ENCODE peak calls at places on chromosome 16, in five cellular contexts. One of them, this sample, is unnamed.

GRCh38 chr16:15532825-15533224 is 98.4 kb downstream of the BMERB1 start:
- DNase-seq in caudate nucleus: no peak
- DNase-seq in CD4-positive, alpha-beta T cell: no peak
- DNase-seq in AG04450: no peak
- DNase-seq in cardiac muscle cell: no peak
- DNase-seq in this sample: no peak

GRCh38 chr16:51577621-51578303 is 426.7 kb upstream of the SALL1 start:
- DNase-seq in caudate nucleus: no peak
- DNase-seq in CD4-positive, alpha-beta T cell: no peak
- DNase-seq in AG04450: no peak
- DNase-seq in cardiac muscle cell: no peak
- DNase-seq in this sample: no peak

GRCh38 chr16:55257971-55258613 is 65.9 kb upstream of the IRX6 start:
- DNase-seq in caudate nucleus: no peak
- DNase-seq in CD4-positive, alpha-beta T cell: no peak
- DNase-seq in AG04450: no peak
- DNase-seq in cardiac muscle cell: peak
- DNase-seq in this sample: peak

GRCh38 chr16:22673463-22673862 is 140.5 kb upstream of the HS3ST2 start:
- DNase-seq in caudate nucleus: no peak
- DNase-seq in CD4-positive, alpha-beta T cell: no peak
- DNase-seq in AG04450: no peak
- DNase-seq in cardiac muscle cell: no peak
- DNase-seq in this sample: no peak

GRCh38 chr16:76910931-76911330 is 280.1 kb upstream of the MON1B start:
- DNase-seq in caudate nucleus: no peak
- DNase-seq in CD4-positive, alpha-beta T cell: no peak
- DNase-seq in AG04450: peak
- DNase-seq in cardiac muscle cell: peak
- DNase-seq in this sample: no peak

GRCh38 chr16:57764006-57764340 is 28.4 kb downstream of the KATNB1 start:
- DNase-seq in caudate nucleus: no peak
- DNase-seq in CD4-positive, alpha-beta T cell: no peak
- DNase-seq in AG04450: no peak
- DNase-seq in cardiac muscle cell: no peak
- DNase-seq in this sample: no peak

GRCh38 chr16:50154369-50154947 is 1.4 kb downstream of the TENT4B start:
- DNase-seq in caudate nucleus: no peak
- DNase-seq in CD4-positive, alpha-beta T cell: no peak
- DNase-seq in AG04450: no peak
- DNase-seq in cardiac muscle cell: peak
- DNase-seq in this sample: no peak

GRCh38 chr16:11841026-11841425 is 10.3 kb downstream of the RSL1D1 start:
- DNase-seq in caudate nucleus: no peak
- DNase-seq in CD4-positive, alpha-beta T cell: no peak
- DNase-seq in AG04450: no peak
- DNase-seq in cardiac muscle cell: no peak
- DNase-seq in this sample: no peak

GRCh38 chr16:47043970-47044684 is 70.7 kb upstream of the DNAJA2 start:
- DNase-seq in caudate nucleus: no peak
- DNase-seq in CD4-positive, alpha-beta T cell: no peak
- DNase-seq in AG04450: no peak
- DNase-seq in cardiac muscle cell: no peak
- DNase-seq in this sample: no peak

GRCh38 chr16:31438414-31438813 is 4.2 kb downstream of the ZNF843 start:
- DNase-seq in caudate nucleus: no peak
- DNase-seq in CD4-positive, alpha-beta T cell: no peak
- DNase-seq in AG04450: no peak
- DNase-seq in cardiac muscle cell: no peak
- DNase-seq in this sample: no peak

GRCh38 chr16:27218756-27219155 is 15.4 kb downstream of the KDM8 start:
- DNase-seq in caudate nucleus: no peak
- DNase-seq in CD4-positive, alpha-beta T cell: no peak
- DNase-seq in AG04450: no peak
- DNase-seq in cardiac muscle cell: no peak
- DNase-seq in this sample: no peak

GRCh38 chr16:12096162-12096781 is 119.7 kb downstream of the SNX29 start:
- DNase-seq in caudate nucleus: no peak
- DNase-seq in CD4-positive, alpha-beta T cell: no peak
- DNase-seq in AG04450: no peak
- DNase-seq in cardiac muscle cell: no peak
- DNase-seq in this sample: no peak

GRCh38 chr16:57013268-57013667 is 23.9 kb downstream of the NLRC5 start:
- DNase-seq in caudate nucleus: no peak
- DNase-seq in CD4-positive, alpha-beta T cell: no peak
- DNase-seq in AG04450: no peak
- DNase-seq in cardiac muscle cell: peak
- DNase-seq in this sample: no peak

GRCh38 chr16:89905511-89906140 is 13.0 kb upstream of the MC1R start:
- DNase-seq in caudate nucleus: no peak
- DNase-seq in CD4-positive, alpha-beta T cell: no peak
- DNase-seq in AG04450: no peak
- DNase-seq in cardiac muscle cell: no peak
- DNase-seq in this sample: no peak

GRCh38 chr16:22291860-22292692 is 5.1 kb upstream of the POLR3E start:
- DNase-seq in caudate nucleus: no peak
- DNase-seq in CD4-positive, alpha-beta T cell: no peak
- DNase-seq in AG04450: peak
- DNase-seq in cardiac muscle cell: peak
- DNase-seq in this sample: no peak

GRCh38 chr16:79360267-79360666 is 240.3 kb downstream of the MAF start:
- DNase-seq in caudate nucleus: no peak
- DNase-seq in CD4-positive, alpha-beta T cell: no peak
- DNase-seq in AG04450: no peak
- DNase-seq in cardiac muscle cell: no peak
- DNase-seq in this sample: no peak

GRCh38 chr16:55031481-55031880 is 100.8 kb downstream of the IRX5 start:
- DNase-seq in caudate nucleus: no peak
- DNase-seq in CD4-positive, alpha-beta T cell: no peak
- DNase-seq in AG04450: no peak
- DNase-seq in cardiac muscle cell: no peak
- DNase-seq in this sample: no peak

GRCh38 chr16:3485821-3486505 is 9.3 kb downstream of the C16orf90 start:
- DNase-seq in caudate nucleus: no peak
- DNase-seq in CD4-positive, alpha-beta T cell: no peak
- DNase-seq in AG04450: no peak
- DNase-seq in cardiac muscle cell: no peak
- DNase-seq in this sample: no peak

GRCh38 chr16:3188925-3189825 is 1.2 kb downstream of the OR1F1 start:
- DNase-seq in caudate nucleus: no peak
- DNase-seq in CD4-positive, alpha-beta T cell: no peak
- DNase-seq in AG04450: no peak
- DNase-seq in cardiac muscle cell: peak
- DNase-seq in this sample: no peak

GRCh38 chr16:2365895-2366294 is 25.4 kb upstream of the ABCA3 start:
- DNase-seq in caudate nucleus: no peak
- DNase-seq in CD4-positive, alpha-beta T cell: no peak
- DNase-seq in AG04450: peak
- DNase-seq in cardiac muscle cell: peak
- DNase-seq in this sample: no peak

GRCh38 chr16:86563489-86564345 is 2.9 kb upstream of the FOXC2 start:
- DNase-seq in caudate nucleus: peak
- DNase-seq in CD4-positive, alpha-beta T cell: peak
- DNase-seq in AG04450: peak
- DNase-seq in cardiac muscle cell: peak
- DNase-seq in this sample: peak

GRCh38 chr16:381788-382717 is at the start of gene PGAP6:
- DNase-seq in caudate nucleus: peak
- DNase-seq in CD4-positive, alpha-beta T cell: peak
- DNase-seq in AG04450: no peak
- DNase-seq in cardiac muscle cell: peak
- DNase-seq in this sample: peak

GRCh38 chr16:64051826-64052225 is 1070.0 kb downstream of the CDH11 start:
- DNase-seq in caudate nucleus: no peak
- DNase-seq in CD4-positive, alpha-beta T cell: no peak
- DNase-seq in AG04450: no peak
- DNase-seq in cardiac muscle cell: peak
- DNase-seq in this sample: no peak

GRCh38 chr16:53081032-53081424 is 26.2 kb downstream of the CHD9 start:
- DNase-seq in caudate nucleus: no peak
- DNase-seq in CD4-positive, alpha-beta T cell: no peak
- DNase-seq in AG04450: no peak
- DNase-seq in cardiac muscle cell: no peak
- DNase-seq in this sample: no peak

GRCh38 chr16:85707528-85708095 is 18.9 kb upstream of the GINS2 start:
- DNase-seq in caudate nucleus: no peak
- DNase-seq in CD4-positive, alpha-beta T cell: no peak
- DNase-seq in AG04450: no peak
- DNase-seq in cardiac muscle cell: no peak
- DNase-seq in this sample: no peak

GRCh38 chr16:85613609-85614337 is 651 bp downstream of the GSE1 start:
- DNase-seq in caudate nucleus: no peak
- DNase-seq in CD4-positive, alpha-beta T cell: no peak
- DNase-seq in AG04450: no peak
- DNase-seq in cardiac muscle cell: peak
- DNase-seq in this sample: no peak

GRCh38 chr16:72198021-72198420 is 26.1 kb upstream of the PMFBP1 start:
- DNase-seq in caudate nucleus: peak
- DNase-seq in CD4-positive, alpha-beta T cell: no peak
- DNase-seq in AG04450: peak
- DNase-seq in cardiac muscle cell: peak
- DNase-seq in this sample: peak

GRCh38 chr16:12899529-12900168 is 1.7 kb upstream of the SHISA9 start:
- DNase-seq in caudate nucleus: no peak
- DNase-seq in CD4-positive, alpha-beta T cell: no peak
- DNase-seq in AG04450: no peak
- DNase-seq in cardiac muscle cell: no peak
- DNase-seq in this sample: no peak

GRCh38 chr16:3999479-3999868 is 116.8 kb downstream of the ADCY9 start:
- DNase-seq in caudate nucleus: no peak
- DNase-seq in CD4-positive, alpha-beta T cell: no peak
- DNase-seq in AG04450: peak
- DNase-seq in cardiac muscle cell: peak
- DNase-seq in this sample: no peak

GRCh38 chr16:49603956-49604355 is 230.4 kb downstream of the C16orf78 start:
- DNase-seq in caudate nucleus: no peak
- DNase-seq in CD4-positive, alpha-beta T cell: no peak
- DNase-seq in AG04450: no peak
- DNase-seq in cardiac muscle cell: no peak
- DNase-seq in this sample: no peak

GRCh38 chr16:57252148-57252721 is 7.2 kb downstream of the ARL2BP start:
- DNase-seq in caudate nucleus: no peak
- DNase-seq in CD4-positive, alpha-beta T cell: no peak
- DNase-seq in AG04450: no peak
- DNase-seq in cardiac muscle cell: no peak
- DNase-seq in this sample: no peak

GRCh38 chr16:22353933-22354541 is 20.4 kb downstream of the CDR2 start:
- DNase-seq in caudate nucleus: no peak
- DNase-seq in CD4-positive, alpha-beta T cell: no peak
- DNase-seq in AG04450: no peak
- DNase-seq in cardiac muscle cell: no peak
- DNase-seq in this sample: no peak

GRCh38 chr16:66207139-66207863 is 159.2 kb upstream of the CDH5 start:
- DNase-seq in caudate nucleus: no peak
- DNase-seq in CD4-positive, alpha-beta T cell: no peak
- DNase-seq in AG04450: no peak
- DNase-seq in cardiac muscle cell: peak
- DNase-seq in this sample: no peak
- H3K27ac ChIP-seq in caudate nucleus: no peak
- H3K27ac ChIP-seq in CD4-positive, alpha-beta T cell: no peak
- H3K27ac ChIP-seq in AG04450: no peak
- H3K27ac ChIP-seq in cardiac muscle cell: no peak
- H3K27ac ChIP-seq in this sample: no peak

GRCh38 chr16:29972992-29973383 is 680 bp upstream of the TAOK2 start:
- DNase-seq in caudate nucleus: no peak
- DNase-seq in CD4-positive, alpha-beta T cell: no peak
- DNase-seq in AG04450: no peak
- DNase-seq in cardiac muscle cell: no peak
- DNase-seq in this sample: no peak
- H3K27ac ChIP-seq in caudate nucleus: peak
- H3K27ac ChIP-seq in CD4-positive, alpha-beta T cell: peak
- H3K27ac ChIP-seq in AG04450: no peak
- H3K27ac ChIP-seq in cardiac muscle cell: no peak
- H3K27ac ChIP-seq in this sample: peak

GRCh38 chr16:13920510-13920818 is 510 bp downstream of the ERCC4 start:
- DNase-seq in caudate nucleus: no peak
- DNase-seq in CD4-positive, alpha-beta T cell: no peak
- DNase-seq in AG04450: no peak
- DNase-seq in cardiac muscle cell: no peak
- DNase-seq in this sample: no peak

GRCh38 chr16:13915033-13915635 is 4.8 kb upstream of the ERCC4 start:
- DNase-seq in caudate nucleus: no peak
- DNase-seq in CD4-positive, alpha-beta T cell: no peak
- DNase-seq in AG04450: no peak
- DNase-seq in cardiac muscle cell: no peak
- DNase-seq in this sample: no peak

GRCh38 chr16:13921328-13921727 is 1.4 kb downstream of the ERCC4 start:
- DNase-seq in caudate nucleus: no peak
- DNase-seq in CD4-positive, alpha-beta T cell: no peak
- DNase-seq in AG04450: no peak
- DNase-seq in cardiac muscle cell: no peak
- DNase-seq in this sample: no peak

GRCh38 chr16:13919683-13920509 is at the start of gene ERCC4:
- DNase-seq in caudate nucleus: peak
- DNase-seq in CD4-positive, alpha-beta T cell: peak
- DNase-seq in AG04450: peak
- DNase-seq in cardiac muscle cell: peak
- DNase-seq in this sample: peak

DNA sequence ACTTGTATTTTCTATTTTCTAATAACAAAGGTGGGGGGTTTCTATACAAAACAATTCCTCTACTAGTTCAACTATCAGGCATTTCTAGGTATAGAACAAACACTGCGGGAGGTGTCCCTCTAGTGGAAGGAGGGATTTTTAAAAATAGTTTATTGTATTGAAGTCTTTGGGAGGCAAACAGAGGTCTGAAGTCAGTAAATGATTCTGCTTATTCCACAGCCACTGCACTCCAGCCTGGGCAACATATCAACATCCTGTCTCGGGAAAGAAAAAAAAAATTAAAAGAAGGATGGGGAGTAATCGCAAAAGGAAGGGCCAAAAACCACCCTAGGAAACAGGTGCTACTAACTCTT is 648 bp upstream of the ERCC4 start:
- DNase-seq in caudate nucleus: no peak
- DNase-seq in CD4-positive, alpha-beta T cell: no peak
- DNase-seq in AG04450: no peak
- DNase-seq in cardiac muscle cell: peak
- DNase-seq in this sample: no peak
- H3K27ac ChIP-seq in caudate nucleus: no peak
- H3K27ac ChIP-seq in CD4-positive, alpha-beta T cell: no peak
- H3K27ac ChIP-seq in AG04450: no peak
- H3K27ac ChIP-seq in cardiac muscle cell: no peak
- H3K27ac ChIP-seq in this sample: peak

DNA sequence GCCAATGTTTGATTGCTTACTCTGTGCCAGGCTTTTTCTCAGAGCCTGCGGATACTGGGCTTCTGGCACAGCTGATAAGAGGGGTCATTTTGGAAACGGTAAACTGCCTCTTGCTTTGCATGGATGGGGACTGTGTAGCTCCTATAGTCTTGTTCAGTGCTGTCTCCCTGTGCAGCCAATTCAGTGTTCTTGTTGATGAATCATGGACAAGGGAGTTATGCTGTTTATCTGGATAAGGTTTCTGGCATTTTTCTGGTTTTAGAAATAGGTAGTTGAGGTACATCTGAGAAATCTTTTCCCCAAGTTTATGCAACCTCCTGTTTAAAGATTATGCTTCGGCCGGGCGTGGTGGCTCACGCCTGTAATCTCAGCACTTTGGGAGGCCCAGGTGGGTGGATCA is 16.7 kb upstream of the TANGO6 start:
- DNase-seq in caudate nucleus: no peak
- DNase-seq in CD4-positive, alpha-beta T cell: no peak
- DNase-seq in AG04450: no peak
- DNase-seq in cardiac muscle cell: no peak
- DNase-seq in this sample: no peak
- H3K27ac ChIP-seq in caudate nucleus: no peak
- H3K27ac ChIP-seq in CD4-positive, alpha-beta T cell: no peak
- H3K27ac ChIP-seq in AG04450: no peak
- H3K27ac ChIP-seq in cardiac muscle cell: no peak
- H3K27ac ChIP-seq in this sample: no peak

This sample was measured in substantia nigra.